ENCODE peak calls at places on chromosomes 1 and 21, in five cellular contexts. M is A549, Q is H1, X is K562, R is HepG2. P is an unnamed sample.

GRCh38 chr1:223052931-223053330 is 90.1 kb downstream of the TLR5 start:
- DNase-seq in M (no peak), Q (no peak), X (no peak), R (no peak), P (no peak)

GRCh38 chr21:42775891-42776290 is 103.4 kb downstream of the WDR4 start:
- DNase-seq in M (no peak), Q (no peak), X (no peak), R (no peak), P (no peak)

GRCh38 chr1:9341301-9341845 is 48.7 kb downstream of the SPSB1 start:
- DNase-seq in R (no peak), M (no peak), X (no peak), Q (no peak), P (no peak)

GRCh38 chr21:43318368-43318767 is 108.6 kb downstream of the SIK1 start:
- DNase-seq in X (no peak), R (no peak), Q (no peak), M (no peak), P (no peak)

GRCh38 chr1:96557336-96557735 is 164.2 kb upstream of the PTBP2 start:
- DNase-seq in X (no peak), R (no peak), M (no peak), Q (no peak), P (no peak)

GRCh38 chr1:184827600-184828368 is 73.1 kb upstream of the EDEM3 start:
- DNase-seq in X (no peak), R (no peak), Q (no peak), M (no peak), P (no peak)

GRCh38 chr1:7111855-7112254 is 326.6 kb downstream of the CAMTA1 start:
- DNase-seq in Q (no peak), M (no peak), R (no peak), X (peak), P (no peak)

GRCh38 chr1:39671793-39672550 is at the start of gene NT5C1A:
- DNase-seq in R (no peak), X (peak), M (no peak), Q (peak), P (no peak)

GRCh38 chr21:35291963-35292627 is 243.0 kb upstream of the RUNX1 start:
- DNase-seq in R (no peak), Q (no peak), M (no peak), X (no peak), P (no peak)

GRCh38 chr1:228464487-228464983 is 22.6 kb upstream of the RNF187 start:
- DNase-seq in Q (peak), R (no peak), M (peak), X (no peak), P (no peak)

GRCh38 chr1:18989956-18990355 is 33.5 kb upstream of the IFFO2 start:
- DNase-seq in X (no peak), R (no peak), M (no peak), Q (no peak), P (no peak)

GRCh38 chr1:212430416-212430815 is 2.3 kb upstream of the NENF start:
- DNase-seq in M (no peak), R (no peak), X (no peak), Q (no peak), P (no peak)

GRCh38 chr1:174112489-174113162 is 46.7 kb upstream of the RABGAP1L start:
- DNase-seq in X (no peak), M (no peak), R (no peak), Q (no peak), P (no peak)

GRCh38 chr1:36321119-36321951 is 2.1 kb downstream of the EVA1B start:
- DNase-seq in X (peak), M (peak), Q (peak), R (no peak), P (no peak)

GRCh38 chr1:172146149-172146850 is 274.2 kb upstream of the C1orf105 start:
- DNase-seq in R (no peak), Q (no peak), X (no peak), M (no peak), P (no peak)

GRCh38 chr1:183472488-183473285 is at the start of gene SMG7:
- DNase-seq in X (peak), M (no peak), R (no peak), Q (no peak), P (no peak)

GRCh38 chr1:150971583-150972416 is 2.8 kb downstream of the CERS2 start:
- DNase-seq in Q (peak), R (peak), X (no peak), M (no peak), P (no peak)

GRCh38 chr1:157156058-157156541 is 17.9 kb upstream of the ETV3 start:
- DNase-seq in M (peak), X (peak), Q (peak), R (peak), P (no peak)

GRCh38 chr21:34992736-34993135 is 56.4 kb downstream of the RUNX1 start:
- DNase-seq in R (no peak), X (no peak), Q (no peak), M (no peak), P (no peak)

GRCh38 chr1:81509619-81510018 is 291.1 kb upstream of the ADGRL2 start:
- DNase-seq in M (no peak), Q (no peak), X (no peak), R (no peak), P (no peak)

GRCh38 chr21:46438241-46438640 is 20.4 kb upstream of the DIP2A start:
- DNase-seq in R (no peak), X (no peak), M (no peak), Q (no peak), P (no peak)

GRCh38 chr1:95116666-95117206 is 419 bp upstream of the TLCD4 start:
- DNase-seq in X (peak), M (peak), R (peak), Q (peak), P (no peak)

GRCh38 chr21:38486705-38487104 is 11.6 kb downstream of the ERG start:
- DNase-seq in X (no peak), Q (no peak), R (no peak), M (no peak), P (no peak)

GRCh38 chr1:85200367-85200869 is 398 bp downstream of the SYDE2 start:
- DNase-seq in Q (peak), R (peak), M (peak), X (no peak), P (no peak)

GRCh38 chr1:211377539-211378461 is 51.2 kb downstream of the TRAF5 start:
- DNase-seq in R (no peak), Q (no peak), M (no peak), X (no peak), P (no peak)

GRCh38 chr1:248822148-248823032 is 3.3 kb downstream of the SH3BP5L start:
- DNase-seq in Q (no peak), R (no peak), M (no peak), X (peak), P (no peak)

GRCh38 chr1:229535226-229535625 is 23.3 kb downstream of the ABCB10 start:
- DNase-seq in X (no peak), M (no peak), Q (no peak), R (no peak), P (no peak)

GRCh38 chr21:46385846-46386725 is 62.1 kb downstream of the PCNT start:
- DNase-seq in R (no peak), X (no peak), Q (no peak), M (no peak), P (no peak)

GRCh38 chr21:42578761-42579415 is 65.2 kb downstream of the SLC37A1 start:
- DNase-seq in X (no peak), Q (no peak), R (no peak), M (no peak), P (no peak)

GRCh38 chr1:112735752-112736151 is 20.6 kb upstream of the PPM1J start:
- DNase-seq in M (peak), R (no peak), X (no peak), Q (no peak), P (no peak)

DNA sequence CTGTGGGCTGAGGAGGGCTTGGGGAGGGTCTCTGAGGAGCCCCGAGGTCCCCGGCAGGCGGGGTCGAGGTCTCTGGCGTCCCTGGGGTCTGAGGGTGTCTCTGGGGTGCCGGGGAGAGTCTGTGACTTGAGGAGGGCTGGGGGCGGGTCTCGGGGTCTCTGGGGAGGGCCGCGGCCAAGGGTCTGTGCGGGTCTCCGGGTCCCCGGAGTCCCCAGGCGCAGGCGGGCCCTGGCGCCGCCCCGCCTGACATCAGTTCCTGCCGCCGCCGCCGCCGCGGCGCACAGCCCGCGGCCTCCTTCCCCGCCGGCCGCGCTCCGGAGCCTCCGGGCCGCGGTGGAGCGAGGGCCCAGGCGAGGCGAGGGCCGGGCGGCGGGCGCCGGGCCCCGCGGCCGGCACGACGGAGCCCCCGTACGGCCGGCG is at the start of gene PLEKHM2:
- DNase-seq in R (no peak), Q (no peak), M (no peak), X (peak), P (no peak)
- TF ChIP-seq HDAC2 in R (no peak), Q (no peak), M (no peak), X (no peak), P (no peak)

GRCh38 chr1:180252638-180253536 is 22.8 kb downstream of the LHX4 start:
- DNase-seq in Q (peak), R (peak), X (peak), M (peak), P (peak)
- TF ChIP-seq HDAC2 in Q (no peak), R (no peak), X (peak), M (no peak), P (no peak)

DNA sequence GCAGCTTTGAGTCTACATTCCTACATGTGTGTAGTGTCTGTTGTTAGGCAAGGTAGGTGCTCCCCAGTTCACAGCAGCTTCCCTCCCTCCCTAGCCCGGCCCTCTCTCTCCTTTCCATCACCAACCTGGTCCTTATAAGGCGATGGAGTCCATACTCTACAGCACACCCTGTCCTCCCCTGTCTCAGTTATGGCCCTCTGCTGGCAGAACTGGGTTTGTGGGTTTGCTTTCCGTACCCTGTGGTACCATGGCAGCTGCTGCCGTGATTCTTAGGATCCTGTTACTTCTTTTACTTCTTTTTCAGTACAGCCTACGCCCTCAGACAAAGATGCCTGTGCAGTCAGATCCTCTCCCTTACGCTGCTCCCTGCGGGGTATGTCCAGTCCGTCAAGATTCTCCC is 31.7 kb downstream of the AK5 start:
- DNase-seq in X (peak), Q (peak), R (peak), M (peak), P (no peak)
- TF ChIP-seq HDAC2 in X (no peak), Q (no peak), R (no peak), M (no peak), P (no peak)

GRCh38 chr1:1861339-1861730 is 29.6 kb downstream of the GNB1 start:
- DNase-seq in X (no peak), R (no peak), Q (no peak), M (no peak), P (no peak)

GRCh38 chr1:1853593-1854257 is 37.2 kb downstream of the GNB1 start:
- DNase-seq in M (no peak), X (no peak), R (no peak), Q (no peak), P (no peak)

GRCh38 chr1:1857096-1857703 is 33.7 kb downstream of the GNB1 start:
- DNase-seq in M (no peak), R (no peak), X (no peak), Q (no peak), P (no peak)

GRCh38 chr1:1862905-1863547 is 27.9 kb downstream of the GNB1 start:
- DNase-seq in R (no peak), M (no peak), X (no peak), Q (no peak), P (no peak)

GRCh38 chr1:1858382-1859086 is 32.4 kb downstream of the GNB1 start:
- DNase-seq in X (peak), R (peak), Q (no peak), M (peak), P (no peak)
- TF ChIP-seq HDAC2 in X (peak), R (no peak), Q (no peak), M (no peak), P (no peak)

DNA sequence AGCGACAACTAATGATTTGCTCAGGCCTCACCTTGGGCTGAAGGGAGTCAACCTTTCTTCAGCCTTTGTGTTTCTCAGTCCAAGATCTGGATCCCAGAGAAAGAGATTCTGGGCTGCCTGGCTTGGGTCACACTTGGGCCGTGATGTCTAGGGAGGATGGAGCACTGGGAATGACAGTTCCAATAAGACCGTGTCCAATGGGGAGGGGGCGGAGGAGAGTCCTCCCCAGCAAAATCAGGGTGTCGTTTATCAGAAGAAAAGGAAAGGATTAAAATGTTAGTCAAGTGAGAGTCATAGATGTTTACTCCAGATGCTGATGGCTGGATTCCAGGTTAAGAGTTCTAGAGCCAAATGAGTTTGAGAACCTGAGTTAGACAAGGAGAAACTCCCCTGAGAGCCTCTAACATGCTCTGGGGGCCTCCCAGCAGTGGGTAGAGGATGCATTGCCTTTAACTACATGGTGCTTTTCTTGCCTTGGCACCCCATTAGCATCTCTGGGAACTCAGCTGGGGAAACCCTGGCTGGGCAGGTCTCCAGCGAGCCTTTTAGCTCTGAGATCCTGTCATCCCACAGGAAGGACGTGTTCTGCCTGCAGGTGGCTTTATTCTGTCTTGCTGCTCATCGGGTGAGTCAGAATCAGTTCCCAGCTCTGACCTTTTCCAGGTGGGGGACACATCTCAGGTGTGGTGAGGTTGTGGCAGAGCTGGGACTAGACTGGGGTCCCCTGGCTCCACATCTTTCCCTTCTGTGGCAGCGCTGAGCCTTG is 22.2 kb downstream of the NIPAL3 start:
- DNase-seq in Q (no peak), M (no peak), R (no peak), X (no peak), P (no peak)
- TF ChIP-seq HDAC2 in Q (no peak), M (no peak), R (no peak), X (no peak), P (no peak)

GRCh38 chr1:1540015-1540816 is at the start of gene TMEM240:
- DNase-seq in M (no peak), X (no peak), Q (peak), R (no peak), P (no peak)
- TF ChIP-seq HDAC2 in M (no peak), X (no peak), Q (no peak), R (no peak), P (no peak)

GRCh38 chr21:40371329-40371728 is 475.6 kb downstream of the DSCAM start:
- DNase-seq in X (no peak), R (no peak), M (no peak), Q (no peak), P (no peak)

GRCh38 chr21:40377135-40377534 is 469.8 kb downstream of the DSCAM start:
- DNase-seq in Q (no peak), X (no peak), M (no peak), R (no peak), P (no peak)

GRCh38 chr21:40373760-40374159 is 473.2 kb downstream of the DSCAM start:
- DNase-seq in Q (no peak), X (no peak), M (no peak), R (no peak), P (no peak)
- TF ChIP-seq HDAC2 in Q (no peak), X (no peak), M (no peak), R (no peak), P (no peak)

P was measured in GM12878.